ENCODE peak calls at places on chromosomes 7 and 10, in five cellular contexts. S is ovary, Q is cardiac muscle cell, X is A172, J is activated T-cell treated with anti-CD3 and anti-CD28 coated beads for 1 hour. R is an unnamed sample.

GRCh38 chr7:143373255-143373794 is 7.8 kb upstream of the ZYX start:
- DNase-seq in S (no peak), Q (no peak), X (no peak), J (no peak), R (no peak)

GRCh38 chr7:104584620-104585019 is 256.2 kb downstream of the LHFPL3 start:
- DNase-seq in S (no peak), Q (no peak), X (peak; percentile 10), J (no peak), R (no peak)

GRCh38 chr7:116876664-116877442 is 14.5 kb downstream of the CAPZA2 start:
- DNase-seq in S (peak; percentile 21), Q (peak; percentile 79), X (no peak), J (no peak), R (peak; percentile 64)

GRCh38 chr7:63900394-63901203 is 98.0 kb upstream of the ZNF722 start:
- DNase-seq in S (peak; percentile 94), Q (no peak), X (no peak), J (peak; percentile 85), R (peak; percentile 75)

GRCh38 chr10:92552310-92552709 is 21.6 kb downstream of the IDE start:
- DNase-seq in S (no peak), Q (no peak), X (no peak), J (no peak), R (no peak)

GRCh38 chr10:1158066-1158465 is 101.9 kb downstream of the WDR37 start:
- DNase-seq in S (no peak), Q (no peak), X (no peak), J (no peak), R (no peak)

GRCh38 chr7:121328508-121329459 is at the start of gene WNT16:
- DNase-seq in S (no peak), Q (peak; percentile 7), X (no peak), J (no peak), R (no peak)

GRCh38 chr10:60747817-60748469 is 30.3 kb upstream of the CDK1 start:
- DNase-seq in S (no peak), Q (no peak), X (no peak), J (no peak), R (no peak)

GRCh38 chr7:83060218-83060617 is 102.5 kb downstream of the PCLO start:
- DNase-seq in S (no peak), Q (no peak), X (no peak), J (no peak), R (no peak)

GRCh38 chr10:127092916-127093315 is 103.5 kb downstream of the INSYN2A start:
- DNase-seq in S (no peak), Q (no peak), X (no peak), J (no peak), R (no peak)

GRCh38 chr7:71665716-71666115 is 533.8 kb downstream of the GALNT17 start:
- DNase-seq in S (no peak), Q (no peak), X (no peak), J (no peak), R (no peak)

GRCh38 chr7:27277628-27278027 is 35.0 kb downstream of the EVX1 start:
- DNase-seq in S (no peak), Q (peak; percentile 18), X (peak; percentile 69), J (no peak), R (peak; percentile 40)

GRCh38 chr7:128356546-128357365 is 4.7 kb downstream of the PRRT4 start:
- DNase-seq in S (no peak), Q (peak; percentile 21), X (no peak), J (no peak), R (no peak)

GRCh38 chr10:7260412-7260900 is 150.4 kb downstream of the SFMBT2 start:
- DNase-seq in S (peak; percentile 35), Q (peak; percentile 74), X (peak; percentile 83), J (no peak), R (peak; percentile 92)

GRCh38 chr7:66281678-66282593 is 76.8 kb downstream of the TPST1 start:
- DNase-seq in S (no peak), Q (no peak), X (peak; percentile 97), J (no peak), R (peak; percentile 25)

GRCh38 chr7:39754326-39755120 is 131.2 kb downstream of the RALA start:
- DNase-seq in S (peak; percentile 58), Q (no peak), X (peak; percentile 83), J (no peak), R (peak; percentile 32)